ENCODE peak calls at places on chromosomes 4 and X, in seven cellular contexts. H is fibroblast of mammary gland, X is GM03348, B is epithelial cell of esophagus, L is left lung, Z is suprapubic skin, E is HCEC 1CT. D is an unnamed sample.

GRCh38 chrX:74519870-74520269 is 94.6 kb downstream of the RLIM start:
- DNase-seq in H (peak), X (no peak), E (no peak), B (no peak), L (no peak), Z (no peak), D (peak)

GRCh38 chr4:147963839-147964238 is 232.0 kb downstream of the ARHGAP10 start:
- DNase-seq in E (no peak), H (no peak), X (no peak), Z (no peak), L (no peak), B (no peak), D (no peak)

GRCh38 chr4:137685357-137685756 is 153.1 kb upstream of the PCDH18 start:
- DNase-seq in E (no peak), L (no peak), B (no peak), X (peak), H (peak), Z (no peak), D (no peak)

GRCh38 chr4:84179413-84179812 is 319.7 kb downstream of the NKX6-1 start:
- DNase-seq in X (no peak), Z (no peak), E (no peak), B (no peak), H (no peak), L (no peak), D (no peak)

GRCh38 chrX:55342533-55343501 is 78.1 kb upstream of the PAGE3 start:
- DNase-seq in Z (no peak), B (peak), E (no peak), H (peak), L (no peak), X (peak), D (no peak)

GRCh38 chr4:11532138-11532537 is 103.4 kb upstream of the HS3ST1 start:
- DNase-seq in H (no peak), X (no peak), B (no peak), L (no peak), E (no peak), Z (no peak), D (no peak)

GRCh38 chr4:21451032-21451431 is 497.5 kb downstream of the KCNIP4 start:
- DNase-seq in H (peak), L (no peak), E (no peak), B (peak), Z (no peak), X (no peak), D (no peak)

GRCh38 chrX:19514791-19515614 is at the start of gene MAP3K15:
- DNase-seq in X (peak), B (peak), Z (no peak), H (peak), L (peak), E (peak), D (no peak)

GRCh38 chr4:86809809-86810208 is 39.4 kb downstream of the SLC10A6 start:
- DNase-seq in B (no peak), E (no peak), X (no peak), H (no peak), Z (no peak), L (no peak), D (no peak)

GRCh38 chrX:19544693-19545305 is 29.5 kb upstream of the MAP3K15 start:
- DNase-seq in H (peak), L (no peak), B (peak), X (peak), Z (no peak), E (peak), D (no peak)

GRCh38 chr4:185304944-185305690 is 90.6 kb downstream of the LRP2BP start:
- DNase-seq in X (no peak), B (peak), H (peak), Z (no peak), E (peak), L (no peak), D (no peak)

GRCh38 chr4:181517521-181517920 is 725.7 kb upstream of the TENM3 start:
- DNase-seq in Z (no peak), X (peak), H (peak), L (no peak), E (no peak), B (no peak), D (no peak)

GRCh38 chr4:176266026-176266425 is 3.0 kb downstream of the ASB5 start:
- DNase-seq in Z (no peak), X (no peak), B (no peak), E (no peak), H (no peak), L (no peak), D (no peak)

GRCh38 chr4:153432971-153433752 is 33.0 kb upstream of the TMEM131L start:
- DNase-seq in H (peak), L (no peak), E (peak), B (peak), X (peak), Z (peak), D (no peak)

GRCh38 chr4:148089624-148090023 is 352.6 kb downstream of the NR3C2 start:
- DNase-seq in B (no peak), H (no peak), E (no peak), Z (no peak), X (no peak), L (peak), D (peak)

GRCh38 chr4:92299152-92299551 is 4.6 kb upstream of the GRID2 start:
- DNase-seq in E (no peak), H (no peak), X (no peak), B (peak), L (no peak), Z (no peak), D (no peak)

GRCh38 chrX:24357101-24357500 is 3.3 kb upstream of the SUPT20HL1 start:
- DNase-seq in B (peak), X (peak), H (peak), Z (no peak), L (no peak), E (no peak), D (no peak)

GRCh38 chr4:158906073-158906472 is 137.2 kb downstream of the FNIP2 start:
- DNase-seq in X (no peak), L (no peak), Z (no peak), E (no peak), B (peak), H (no peak), D (no peak)